ENCODE peak calls at places on chromosomes 3 and 15, in eight cellular contexts. L is AG20443; Z is OCI-M1; S is NCI-H774; Q is activated CD4-positive, alpha-beta T cell treated with anti-CD3 and anti-CD28 coated beads for 24 hours; U is spleen; D is GM12865; C is heart right ventricle. N is an unnamed sample.

GRCh38 chr15:25764980-25765735 is 98.0 kb downstream of the ATP10A start:
- DNase-seq in U (no peak), S (no peak), Z (no peak), Q (no peak), D (no peak), L (no peak), C (no peak), N (no peak)

GRCh38 chr15:95615436-95615835 is 715.1 kb upstream of the NR2F2 start:
- DNase-seq in S (no peak), D (no peak), U (no peak), L (no peak), Z (no peak), C (no peak), Q (no peak), N (no peak)

GRCh38 chr15:64092864-64093626 is 593 bp downstream of the CIAO2A start:
- DNase-seq in Q (peak; percentile 7), S (no peak), U (peak; percentile 88), L (peak; percentile 54), Z (peak; percentile 79), C (peak; percentile 50), D (peak; percentile 86), N (peak; percentile 51)

GRCh38 chr3:149299938-149300791 is 33.3 kb downstream of the TM4SF18 start:
- DNase-seq in Z (peak; percentile 83), D (peak; percentile 44), L (peak; percentile 78), C (no peak), Q (no peak), U (no peak), S (peak; percentile 78), N (no peak)

GRCh38 chr15:101209285-101209821 is 42.5 kb downstream of the CHSY1 start:
- DNase-seq in D (no peak), Q (no peak), S (no peak), Z (no peak), U (no peak), L (no peak), C (no peak), N (no peak)

GRCh38 chr3:97559398-97559797 is 205.2 kb upstream of the ARL6 start:
- DNase-seq in C (no peak), U (no peak), S (no peak), L (no peak), D (no peak), Z (peak; percentile 10), Q (no peak), N (no peak)

GRCh38 chr3:172090035-172090434 is 50.7 kb downstream of the FNDC3B start:
- DNase-seq in Z (no peak), Q (no peak), L (no peak), U (no peak), D (no peak), S (no peak), C (no peak), N (no peak)

GRCh38 chr3:38312356-38312755 is 30.3 kb downstream of the SLC22A14 start:
- DNase-seq in U (no peak), Q (no peak), D (no peak), C (no peak), L (no peak), S (no peak), Z (no peak), N (no peak)

GRCh38 chr3:71987089-71987735 is 202.3 kb upstream of the PROK2 start:
- DNase-seq in Z (peak; percentile 3), S (no peak), C (no peak), D (no peak), U (no peak), Q (no peak), L (no peak), N (no peak)

GRCh38 chr3:187518207-187518606 is 150.0 kb downstream of the RTP4 start:
- DNase-seq in D (no peak), Z (no peak), C (no peak), S (no peak), U (no peak), L (no peak), Q (no peak), N (no peak)

GRCh38 chr3:52317601-52318000 is 1.5 kb downstream of the DNAH1 start:
- DNase-seq in S (peak; percentile 40), D (peak; percentile 45), C (peak; percentile 58), L (peak; percentile 89), Z (no peak), U (peak; percentile 92), Q (peak; percentile 63), N (peak; percentile 74)

GRCh38 chr15:81117136-81117535 is 16.9 kb upstream of the CFAP161 start:
- DNase-seq in Z (no peak), D (no peak), L (peak; percentile 55), S (no peak), C (no peak), Q (no peak), U (no peak), N (no peak)

GRCh38 chr3:128335621-128336296 is 130.9 kb downstream of the DNAJB8 start:
- DNase-seq in L (no peak), U (no peak), Q (no peak), S (no peak), Z (no peak), D (no peak), C (no peak), N (no peak)

GRCh38 chr3:157336252-157337009 is 100.2 kb upstream of the PTX3 start:
- DNase-seq in Q (no peak), L (no peak), C (no peak), S (no peak), D (no peak), U (no peak), Z (no peak), N (no peak)